ENCODE peak calls at places on chromosomes 12 and 14, in nine cellular contexts. R, N, O, K, U, T, M, H and W are unnamed samples.
A peak's percentile ranks its signal among the peaks of the same experiment; 100 is the strongest.

GRCh38 chr14:103207404-103208072 is 84.3 kb downstream of the TNFAIP2 start:
- DNase-seq in O (no peak), M (no peak), T (peak; percentile 29), H (peak; percentile 62), U (no peak), N (no peak), K (no peak), R (no peak), W (no peak)

GRCh38 chr12:93351726-93352125 is 26.0 kb upstream of the NUDT4 start:
- DNase-seq in U (no peak), K (no peak), T (no peak), O (no peak), M (no peak), N (no peak), R (no peak), H (no peak), W (no peak)

GRCh38 chr12:10405294-10405693 is 4.3 kb downstream of the KLRC4 start:
- DNase-seq in H (no peak), K (no peak), T (no peak), U (no peak), N (no peak), M (no peak), R (no peak), O (no peak), W (no peak)

GRCh38 chr14:81264011-81264410 is 43.3 kb upstream of the GTF2A1 start:
- DNase-seq in R (no peak), K (no peak), N (no peak), U (no peak), O (no peak), M (no peak), H (no peak), T (no peak), W (no peak)

GRCh38 chr14:35374273-35374681 is 30.3 kb downstream of the NFKBIA start:
- DNase-seq in N (peak; percentile 33), H (no peak), K (no peak), M (no peak), T (peak; percentile 94), O (peak; percentile 20), R (peak; percentile 78), U (no peak), W (peak; percentile 97)

GRCh38 chr14:67940894-67941455 is 121.4 kb downstream of the RAD51B start:
- DNase-seq in T (peak; percentile 92), H (no peak), U (no peak), M (no peak), R (no peak), K (no peak), O (no peak), N (no peak), W (peak; percentile 88)

GRCh38 chr14:67652189-67652588 is 22.2 kb downstream of the VTI1B start:
- DNase-seq in U (no peak), T (no peak), O (no peak), R (no peak), K (no peak), M (no peak), N (no peak), H (no peak), W (no peak)

GRCh38 chr12:12327802-12328201 is 22.2 kb downstream of the MANSC1 start:
- DNase-seq in U (no peak), H (no peak), R (peak; percentile 52), K (no peak), M (peak; percentile 47), T (peak; percentile 63), O (peak; percentile 76), N (no peak), W (no peak)

GRCh38 chr14:94098359-94098758 is 12.2 kb upstream of the IFI27 start:
- DNase-seq in T (no peak), U (no peak), R (no peak), K (no peak), H (no peak), M (no peak), O (no peak), N (no peak), W (peak; percentile 36)

GRCh38 chr14:74610866-74611671 is 968 bp downstream of the LTBP2 start:
- DNase-seq in M (no peak), T (peak; percentile 54), R (peak; percentile 35), H (no peak), O (no peak), U (no peak), N (peak; percentile 80), K (no peak), W (no peak)

GRCh38 chr14:20866963-20867362 is 24.2 kb upstream of the RNASE3 start:
- DNase-seq in R (no peak), H (peak; percentile 20), M (no peak), O (no peak), U (no peak), K (no peak), T (no peak), N (no peak), W (no peak)